ENCODE peak calls at places on chromosomes 16 and 17, in five cellular contexts. U is prostate gland, K is mucosa of gallbladder, T is HCT116, J is NCI-H748 treated with DMSO at 0.1 percent for 48 hours. N is an unnamed sample.

GRCh38 chr16:49500211-49500610 is 126.6 kb downstream of the C16orf78 start:
- DNase-seq in U (no peak), K (no peak), T (no peak), J (no peak), N (no peak)

GRCh38 chr17:59010026-59010425 is 96.7 kb downstream of the TRIM37 start:
- DNase-seq in U (no peak), K (no peak), T (no peak), J (no peak), N (no peak)

GRCh38 chr17:8914554-8914953 is 47.1 kb upstream of the PIK3R6 start:
- DNase-seq in U (no peak), K (no peak), T (no peak), J (no peak), N (no peak)

GRCh38 chr16:17471745-17472075 is 950 bp upstream of the XYLT1 start:
- DNase-seq in U (no peak), K (no peak), T (no peak), J (no peak), N (no peak)

GRCh38 chr17:58338907-58339774 is 10.5 kb upstream of the TSPOAP1 start:
- DNase-seq in U (no peak), K (no peak), T (no peak), J (no peak), N (peak)

GRCh38 chr16:63361032-63361624 is 1324.9 kb upstream of the CDH8 start:
- DNase-seq in U (no peak), K (peak), T (peak), J (peak), N (no peak)

GRCh38 chr16:88760424-88761142 is 24.4 kb downstream of the PIEZO1 start:
- DNase-seq in U (peak), K (no peak), T (no peak), J (no peak), N (no peak)

GRCh38 chr17:33657181-33657580 is 364.1 kb upstream of the ASIC2 start:
- DNase-seq in U (no peak), K (no peak), T (no peak), J (no peak), N (no peak)

GRCh38 chr16:76345093-76345735 is 68.0 kb downstream of the CNTNAP4 start:
- DNase-seq in U (no peak), K (peak), T (no peak), J (no peak), N (no peak)

GRCh38 chr17:56832446-56832845 is 1.3 kb downstream of the C17orf67 start:
- DNase-seq in U (no peak), K (no peak), T (no peak), J (no peak), N (no peak)

N was measured in activated T-helper 2 cell treated with anti-CD3 and anti-CD28 coated beads, Interferon-gamma antibody, Interleukin-2, Interleukin-4, amounts not matched to agents 10 μg/mL and 5 μg/mL and 100 μg/mL, durations not matched to agents 14 hours and 24 hours and 36 hours.